ENCODE peak calls at places on chromosomes 11 and 22, in four cellular contexts. O is T-cell; E is activated CD4-positive, alpha-beta T cell treated with anti-CD3 and anti-CD28 coated beads, Interleukin-2, amount 50 U/mL, for 48 hours; W is naive thymus-derived CD8-positive, alpha-beta T cell. Z is an unnamed sample.

GRCh38 chr11:16605971-16606783 is 132.3 kb upstream of the C11orf58 start:
- DNase-seq in E (peak; percentile 91), W (peak; percentile 79), O (peak; percentile 63), Z (peak; percentile 61)

GRCh38 chr22:46749682-46750529 is 11.9 kb upstream of the CERK start:
- DNase-seq in E (peak; percentile 51), O (no peak), W (no peak), Z (no peak)

GRCh38 chr11:93686812-93687211 is 25.3 kb downstream of the CEP295 start:
- DNase-seq in W (no peak), O (no peak), E (no peak), Z (no peak)

GRCh38 chr11:132685174-132685611 is 847.1 kb downstream of the OPCML start:
- DNase-seq in W (no peak), E (peak; percentile 4), O (no peak), Z (no peak)

GRCh38 chr11:47565340-47566165 is at the start of gene PTPMT1:
- DNase-seq in E (peak; percentile 75), W (peak; percentile 47), O (peak; percentile 25), Z (peak; percentile 57)

GRCh38 chr11:63917685-63918523 is 940 bp upstream of the RCOR2 start:
- DNase-seq in W (no peak), E (peak; percentile 44), O (no peak), Z (peak; percentile 31)

GRCh38 chr11:106989056-106989455 is 29.2 kb downstream of the GUCY1A2 start:
- DNase-seq in O (no peak), W (no peak), E (no peak), Z (no peak)

GRCh38 chr11:114195981-114196731 is 100.0 kb upstream of the NNMT start:
- DNase-seq in W (no peak), O (no peak), E (no peak), Z (no peak)

GRCh38 chr11:78045851-78046485 is 17.7 kb upstream of the THRSP start:
- DNase-seq in W (peak; percentile 70), O (peak; percentile 68), E (peak; percentile 79), Z (peak; percentile 71)

GRCh38 chr11:77081381-77081851 is 14.6 kb downstream of the CAPN5 start:
- DNase-seq in W (no peak), O (no peak), E (no peak), Z (no peak)

GRCh38 chr11:48011125-48012050 is 31.0 kb downstream of the PTPRJ start:
- DNase-seq in O (no peak), E (no peak), W (no peak), Z (no peak)

GRCh38 chr11:92048415-92048814 is 176.2 kb upstream of the FAT3 start:
- DNase-seq in W (no peak), E (no peak), O (no peak), Z (no peak)